ENCODE peak calls at places on chromosomes 5 and 9, in eight cellular contexts. One of them, this sample, is unnamed.

GRCh38 chr9:18795947-18796705 is 236.9 kb downstream of the SAXO1 start:
- DNase-seq in neural crest cell: no peak
- DNase-seq in A549: no peak
- DNase-seq in epithelial cell of esophagus: no peak
- DNase-seq in H1: no peak
- DNase-seq in fibroblast of lung: peak
- DNase-seq in GM12878: no peak
- DNase-seq in body of pancreas: no peak
- DNase-seq in this sample: no peak

GRCh38 chr5:87850843-87851242 is 417.8 kb downstream of the TMEM161B start:
- DNase-seq in neural crest cell: no peak
- DNase-seq in A549: no peak
- DNase-seq in epithelial cell of esophagus: peak
- DNase-seq in H1: no peak
- DNase-seq in fibroblast of lung: no peak
- DNase-seq in GM12878: peak
- DNase-seq in body of pancreas: no peak
- DNase-seq in this sample: no peak

GRCh38 chr9:93865245-93865644 is 89.9 kb downstream of the BARX1 start:
- DNase-seq in neural crest cell: no peak
- DNase-seq in A549: no peak
- DNase-seq in epithelial cell of esophagus: no peak
- DNase-seq in H1: no peak
- DNase-seq in fibroblast of lung: no peak
- DNase-seq in GM12878: no peak
- DNase-seq in body of pancreas: no peak
- DNase-seq in this sample: no peak

GRCh38 chr9:76185432-76185831 is 208.8 kb downstream of the RFK start:
- DNase-seq in neural crest cell: no peak
- DNase-seq in A549: no peak
- DNase-seq in epithelial cell of esophagus: no peak
- DNase-seq in H1: no peak
- DNase-seq in fibroblast of lung: no peak
- DNase-seq in GM12878: no peak
- DNase-seq in body of pancreas: no peak
- DNase-seq in this sample: no peak

GRCh38 chr5:170479484-170479883 is 24.3 kb upstream of the KCNIP1 start:
- DNase-seq in neural crest cell: no peak
- DNase-seq in A549: peak
- DNase-seq in epithelial cell of esophagus: no peak
- DNase-seq in H1: no peak
- DNase-seq in fibroblast of lung: peak
- DNase-seq in GM12878: no peak
- DNase-seq in body of pancreas: peak
- DNase-seq in this sample: no peak

GRCh38 chr9:118059520-118060278 is 355.5 kb downstream of the TLR4 start:
- DNase-seq in neural crest cell: peak
- DNase-seq in A549: peak
- DNase-seq in epithelial cell of esophagus: peak
- DNase-seq in H1: no peak
- DNase-seq in fibroblast of lung: peak
- DNase-seq in GM12878: no peak
- DNase-seq in body of pancreas: peak
- DNase-seq in this sample: peak

GRCh38 chr5:92695123-92696084 is 885.6 kb downstream of the NR2F1-AS1 start:
- DNase-seq in neural crest cell: no peak
- DNase-seq in A549: no peak
- DNase-seq in epithelial cell of esophagus: no peak
- DNase-seq in H1: no peak
- DNase-seq in fibroblast of lung: no peak
- DNase-seq in GM12878: no peak
- DNase-seq in body of pancreas: no peak
- DNase-seq in this sample: no peak

GRCh38 chr5:131081371-131081770 is 83.7 kb downstream of the HINT1 start:
- DNase-seq in neural crest cell: no peak
- DNase-seq in A549: no peak
- DNase-seq in epithelial cell of esophagus: peak
- DNase-seq in H1: no peak
- DNase-seq in fibroblast of lung: peak
- DNase-seq in GM12878: no peak
- DNase-seq in body of pancreas: no peak
- DNase-seq in this sample: no peak

GRCh38 chr9:100354121-100354800 is 1.5 kb upstream of the TEX10 start:
- DNase-seq in neural crest cell: no peak
- DNase-seq in A549: no peak
- DNase-seq in epithelial cell of esophagus: no peak
- DNase-seq in H1: no peak
- DNase-seq in fibroblast of lung: no peak
- DNase-seq in GM12878: no peak
- DNase-seq in body of pancreas: no peak
- DNase-seq in this sample: no peak

GRCh38 chr5:124034963-124035362 is 523.0 kb downstream of the CSNK1G3 start:
- DNase-seq in neural crest cell: no peak
- DNase-seq in A549: no peak
- DNase-seq in epithelial cell of esophagus: no peak
- DNase-seq in H1: no peak
- DNase-seq in fibroblast of lung: no peak
- DNase-seq in GM12878: peak
- DNase-seq in body of pancreas: no peak
- DNase-seq in this sample: no peak

GRCh38 chr5:1195439-1195838 is 6.0 kb upstream of the SLC6A19 start:
- DNase-seq in neural crest cell: no peak
- DNase-seq in A549: no peak
- DNase-seq in epithelial cell of esophagus: no peak
- DNase-seq in H1: no peak
- DNase-seq in fibroblast of lung: no peak
- DNase-seq in GM12878: no peak
- DNase-seq in body of pancreas: no peak
- DNase-seq in this sample: no peak

GRCh38 chr9:81562221-81563019 is 126.9 kb downstream of the TLE1 start:
- DNase-seq in neural crest cell: no peak
- DNase-seq in A549: peak
- DNase-seq in epithelial cell of esophagus: peak
- DNase-seq in H1: no peak
- DNase-seq in fibroblast of lung: peak
- DNase-seq in GM12878: no peak
- DNase-seq in body of pancreas: peak
- DNase-seq in this sample: no peak

GRCh38 chr5:57298985-57299491 is 125.2 kb downstream of the GPBP1 start:
- DNase-seq in neural crest cell: peak
- DNase-seq in A549: peak
- DNase-seq in epithelial cell of esophagus: peak
- DNase-seq in H1: no peak
- DNase-seq in fibroblast of lung: peak
- DNase-seq in GM12878: peak
- DNase-seq in body of pancreas: peak
- DNase-seq in this sample: peak

GRCh38 chr5:137296213-137296702 is 202.9 kb downstream of the SPOCK1 start:
- DNase-seq in neural crest cell: no peak
- DNase-seq in A549: no peak
- DNase-seq in epithelial cell of esophagus: no peak
- DNase-seq in H1: no peak
- DNase-seq in fibroblast of lung: no peak
- DNase-seq in GM12878: no peak
- DNase-seq in body of pancreas: no peak
- DNase-seq in this sample: no peak

GRCh38 chr9:72586388-72587160 is 65.2 kb downstream of the TMC1 start:
- DNase-seq in neural crest cell: no peak
- DNase-seq in A549: peak
- DNase-seq in epithelial cell of esophagus: peak
- DNase-seq in H1: no peak
- DNase-seq in fibroblast of lung: peak
- DNase-seq in GM12878: no peak
- DNase-seq in body of pancreas: no peak
- DNase-seq in this sample: no peak
- TF ChIP-seq CTCF in neural crest cell: no peak
- TF ChIP-seq CTCF in A549: peak
- TF ChIP-seq CTCF in epithelial cell of esophagus: peak
- TF ChIP-seq CTCF in H1: no peak
- TF ChIP-seq CTCF in fibroblast of lung: no peak
- TF ChIP-seq CTCF in GM12878: no peak
- TF ChIP-seq CTCF in body of pancreas: no peak
- TF ChIP-seq CTCF in this sample: no peak

DNA sequence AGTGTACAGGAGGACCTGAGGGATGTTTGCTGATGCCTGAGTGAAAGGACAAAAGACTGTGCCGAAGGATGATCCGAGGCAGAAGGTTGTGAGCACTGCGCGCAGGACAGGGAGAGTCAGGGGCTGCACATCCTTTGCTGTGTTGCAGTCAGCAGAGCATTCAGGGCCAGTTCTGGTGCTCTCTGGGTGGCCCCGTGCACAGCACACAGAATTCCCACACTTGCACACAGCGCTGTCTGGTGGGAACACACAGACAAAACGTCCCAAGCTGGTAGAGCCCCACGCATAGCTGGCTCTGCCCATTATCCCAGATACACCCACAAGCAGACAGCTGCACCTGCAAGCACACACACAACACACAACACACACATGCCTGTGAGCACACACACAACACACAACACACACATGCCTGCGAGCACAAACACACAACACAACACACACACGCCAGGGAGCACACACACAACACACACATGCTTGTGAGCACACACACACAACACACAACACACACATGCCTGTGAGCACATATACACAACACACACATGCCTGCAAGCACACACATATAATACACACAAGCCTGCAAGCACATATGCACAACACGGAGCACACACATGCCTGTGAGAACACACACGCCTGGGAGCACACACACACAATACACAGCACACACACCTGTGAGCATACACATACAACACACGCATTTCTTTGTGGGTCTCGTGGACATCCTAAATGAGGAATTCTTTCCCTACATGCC is 74.4 kb downstream of the FGF18 start:
- DNase-seq in neural crest cell: no peak
- DNase-seq in A549: no peak
- DNase-seq in epithelial cell of esophagus: no peak
- DNase-seq in H1: no peak
- DNase-seq in fibroblast of lung: no peak
- DNase-seq in GM12878: no peak
- DNase-seq in body of pancreas: no peak
- DNase-seq in this sample: no peak
- TF ChIP-seq CTCF in neural crest cell: no peak
- TF ChIP-seq CTCF in A549: no peak
- TF ChIP-seq CTCF in epithelial cell of esophagus: no peak
- TF ChIP-seq CTCF in H1: no peak
- TF ChIP-seq CTCF in fibroblast of lung: no peak
- TF ChIP-seq CTCF in GM12878: no peak
- TF ChIP-seq CTCF in body of pancreas: no peak
- TF ChIP-seq CTCF in this sample: no peak

GRCh38 chr9:71685988-71686387 is 82.3 kb downstream of the CEMIP2 start:
- DNase-seq in neural crest cell: no peak
- DNase-seq in A549: no peak
- DNase-seq in epithelial cell of esophagus: no peak
- DNase-seq in H1: no peak
- DNase-seq in fibroblast of lung: no peak
- DNase-seq in GM12878: no peak
- DNase-seq in body of pancreas: no peak
- DNase-seq in this sample: no peak

GRCh38 chr9:71681708-71682268 is 86.5 kb downstream of the CEMIP2 start:
- DNase-seq in neural crest cell: no peak
- DNase-seq in A549: peak
- DNase-seq in epithelial cell of esophagus: peak
- DNase-seq in H1: no peak
- DNase-seq in fibroblast of lung: peak
- DNase-seq in GM12878: no peak
- DNase-seq in body of pancreas: no peak
- DNase-seq in this sample: no peak

GRCh38 chr9:71684566-71684965 is 83.7 kb downstream of the CEMIP2 start:
- DNase-seq in neural crest cell: no peak
- DNase-seq in A549: no peak
- DNase-seq in epithelial cell of esophagus: no peak
- DNase-seq in H1: no peak
- DNase-seq in fibroblast of lung: no peak
- DNase-seq in GM12878: no peak
- DNase-seq in body of pancreas: no peak
- DNase-seq in this sample: no peak

GRCh38 chr9:71685394-71685793 is 82.9 kb downstream of the CEMIP2 start:
- DNase-seq in neural crest cell: no peak
- DNase-seq in A549: no peak
- DNase-seq in epithelial cell of esophagus: no peak
- DNase-seq in H1: no peak
- DNase-seq in fibroblast of lung: no peak
- DNase-seq in GM12878: no peak
- DNase-seq in body of pancreas: no peak
- DNase-seq in this sample: no peak

GRCh38 chr9:71683598-71684235 is 84.6 kb downstream of the CEMIP2 start:
- DNase-seq in neural crest cell: no peak
- DNase-seq in A549: no peak
- DNase-seq in epithelial cell of esophagus: peak
- DNase-seq in H1: peak
- DNase-seq in fibroblast of lung: peak
- DNase-seq in GM12878: no peak
- DNase-seq in body of pancreas: peak
- DNase-seq in this sample: no peak
- TF ChIP-seq CTCF in neural crest cell: no peak
- TF ChIP-seq CTCF in A549: no peak
- TF ChIP-seq CTCF in epithelial cell of esophagus: peak
- TF ChIP-seq CTCF in H1: peak
- TF ChIP-seq CTCF in fibroblast of lung: peak
- TF ChIP-seq CTCF in GM12878: no peak
- TF ChIP-seq CTCF in body of pancreas: no peak
- TF ChIP-seq CTCF in this sample: no peak

DNA sequence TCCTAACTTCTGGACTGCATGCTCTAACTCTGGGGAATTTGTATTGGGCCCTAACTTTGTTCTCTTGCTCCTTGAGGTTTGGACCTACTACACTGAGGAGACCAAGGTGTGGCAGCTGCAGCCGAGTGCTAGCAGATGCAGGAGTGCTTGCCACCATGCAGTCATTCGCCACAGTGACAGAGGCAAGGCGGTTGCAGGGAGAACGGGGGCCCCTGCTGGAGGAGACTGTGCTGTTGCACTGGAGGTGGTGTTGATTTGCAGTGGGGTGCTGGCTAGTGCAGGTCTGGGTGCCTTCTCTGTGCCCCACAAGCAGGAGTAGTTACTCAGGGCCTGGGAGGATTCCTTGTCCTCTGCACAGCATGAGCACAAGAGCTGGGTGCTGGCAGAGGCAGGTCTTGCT is 22.4 kb upstream of the DIRAS2 start:
- DNase-seq in neural crest cell: no peak
- DNase-seq in A549: no peak
- DNase-seq in epithelial cell of esophagus: no peak
- DNase-seq in H1: peak
- DNase-seq in fibroblast of lung: no peak
- DNase-seq in GM12878: no peak
- DNase-seq in body of pancreas: no peak
- DNase-seq in this sample: no peak
- TF ChIP-seq CTCF in neural crest cell: no peak
- TF ChIP-seq CTCF in A549: no peak
- TF ChIP-seq CTCF in epithelial cell of esophagus: no peak
- TF ChIP-seq CTCF in H1: peak
- TF ChIP-seq CTCF in fibroblast of lung: no peak
- TF ChIP-seq CTCF in GM12878: no peak
- TF ChIP-seq CTCF in body of pancreas: no peak
- TF ChIP-seq CTCF in this sample: no peak

DNA sequence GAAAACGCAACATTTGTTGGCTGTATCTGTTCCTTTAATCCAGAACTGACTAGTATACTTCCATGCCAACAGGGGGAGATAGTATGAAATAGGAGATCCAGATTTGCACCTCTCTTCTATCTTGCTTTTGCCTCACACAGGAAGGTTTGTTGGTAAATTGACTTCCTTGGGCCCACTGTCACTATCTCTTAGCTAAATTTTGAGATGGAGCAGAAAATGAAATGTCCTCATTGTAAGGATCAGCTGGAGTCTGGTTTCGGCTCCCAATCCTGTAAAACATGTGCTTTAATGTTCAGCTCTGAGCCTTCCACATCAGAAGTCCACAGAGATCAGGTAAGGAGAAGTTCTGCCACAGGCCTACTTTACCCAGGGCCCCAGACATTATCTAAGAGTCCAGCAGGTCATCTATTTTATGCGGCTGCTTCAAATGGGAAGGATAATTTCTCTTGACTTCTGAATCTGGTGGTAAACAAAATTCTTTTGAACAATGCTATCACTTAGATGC is 176.8 kb downstream of the FER start:
- DNase-seq in neural crest cell: no peak
- DNase-seq in A549: peak
- DNase-seq in epithelial cell of esophagus: no peak
- DNase-seq in H1: no peak
- DNase-seq in fibroblast of lung: no peak
- DNase-seq in GM12878: no peak
- DNase-seq in body of pancreas: no peak
- DNase-seq in this sample: no peak
- TF ChIP-seq CTCF in neural crest cell: peak
- TF ChIP-seq CTCF in A549: no peak
- TF ChIP-seq CTCF in epithelial cell of esophagus: no peak
- TF ChIP-seq CTCF in H1: no peak
- TF ChIP-seq CTCF in fibroblast of lung: no peak
- TF ChIP-seq CTCF in GM12878: no peak
- TF ChIP-seq CTCF in body of pancreas: no peak
- TF ChIP-seq CTCF in this sample: peak